ENCODE peak calls at places on chromosomes 7 and 10, in six cellular contexts. C, K, Q, X, J and I are unnamed samples.

GRCh38 chr7:150413640-150414081 is 34.5 kb downstream of the ZNF775 start:
- DNase-seq in C (no peak), K (no peak), Q (no peak), X (no peak), J (no peak), I (peak; percentile 12)

GRCh38 chr10:102113956-102114857 is 6.0 kb downstream of the LDB1 start:
- DNase-seq in C (no peak), K (peak; percentile 64), Q (peak; percentile 26), X (peak; percentile 73), J (peak; percentile 35), I (no peak)

GRCh38 chr7:29306276-29307036 is 111.9 kb downstream of the CHN2 start:
- DNase-seq in C (no peak), K (no peak), Q (no peak), X (no peak), J (no peak), I (no peak)

GRCh38 chr10:84262190-84262956 is 17.5 kb downstream of the RGR start:
- DNase-seq in C (no peak), K (no peak), Q (no peak), X (no peak), J (no peak), I (no peak)

GRCh38 chr10:131246775-131247174 is 64.7 kb downstream of the TCERG1L start:
- DNase-seq in C (no peak), K (no peak), Q (no peak), X (no peak), J (no peak), I (no peak)

GRCh38 chr7:149773446-149774236 is at the start of gene ZNF467:
- DNase-seq in C (no peak), K (peak; percentile 75), Q (peak; percentile 88), X (peak; percentile 52), J (peak; percentile 83), I (no peak)

GRCh38 chr10:31687545-31688482 is 240.8 kb downstream of the ARHGAP12 start:
- DNase-seq in C (no peak), K (no peak), Q (no peak), X (no peak), J (no peak), I (no peak)

GRCh38 chr7:135981958-135982646 is 4.9 kb upstream of the MTPN start:
- DNase-seq in C (no peak), K (no peak), Q (no peak), X (no peak), J (no peak), I (no peak)

GRCh38 chr7:158564648-158565005 is 23.0 kb downstream of the PTPRN2 start:
- DNase-seq in C (no peak), K (no peak), Q (no peak), X (no peak), J (no peak), I (no peak)

GRCh38 chr10:93873427-93874115 is 20.2 kb upstream of the SLC35G1 start:
- DNase-seq in C (no peak), K (peak; percentile 32), Q (no peak), X (no peak), J (no peak), I (peak; percentile 59)

GRCh38 chr10:97320480-97321031 is 1.5 kb downstream of the FRAT1 start:
- DNase-seq in C (no peak), K (no peak), Q (peak; percentile 45), X (no peak), J (peak; percentile 22), I (no peak)

GRCh38 chr7:141430426-141431142 is 120.6 kb upstream of the AGK start:
- DNase-seq in C (no peak), K (no peak), Q (peak; percentile 27), X (peak; percentile 31), J (no peak), I (no peak)

DNA sequence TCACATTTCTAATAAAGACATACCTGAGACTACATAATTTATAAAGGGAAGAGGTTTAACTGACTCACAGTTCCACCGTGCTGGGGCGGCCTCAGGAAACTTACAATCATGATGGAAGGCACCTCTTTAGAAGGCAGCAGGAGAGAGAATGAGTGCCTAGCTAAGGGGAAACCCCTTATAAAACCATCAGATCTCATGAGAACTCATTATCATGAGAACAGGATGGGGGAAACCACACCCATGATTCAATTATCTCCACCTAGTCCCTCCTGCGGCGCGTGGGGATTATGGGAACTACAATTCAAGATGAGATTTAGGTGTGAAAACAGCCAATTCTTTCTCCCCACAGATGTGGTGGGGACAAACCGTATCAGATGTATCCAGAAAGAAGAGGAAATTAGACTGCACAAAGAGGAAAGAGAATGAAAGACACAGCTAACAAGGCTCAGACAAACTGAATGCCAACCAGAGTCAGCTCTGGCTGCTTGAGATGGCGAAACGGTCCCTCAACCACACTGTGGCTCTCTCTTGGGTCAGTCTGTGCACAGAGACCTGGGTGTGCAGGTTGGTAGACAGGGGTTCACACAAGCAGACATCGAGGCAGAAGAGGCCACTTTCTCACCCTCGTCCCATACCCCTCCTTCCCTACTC is 375.6 kb downstream of the SFMBT2 start:
- DNase-seq in C (no peak), K (no peak), Q (no peak), X (no peak), J (no peak), I (no peak)
- TF ChIP-seq CTCF in C (no peak), K (no peak), Q (no peak), X (no peak), J (no peak), I (no peak)

DNA sequence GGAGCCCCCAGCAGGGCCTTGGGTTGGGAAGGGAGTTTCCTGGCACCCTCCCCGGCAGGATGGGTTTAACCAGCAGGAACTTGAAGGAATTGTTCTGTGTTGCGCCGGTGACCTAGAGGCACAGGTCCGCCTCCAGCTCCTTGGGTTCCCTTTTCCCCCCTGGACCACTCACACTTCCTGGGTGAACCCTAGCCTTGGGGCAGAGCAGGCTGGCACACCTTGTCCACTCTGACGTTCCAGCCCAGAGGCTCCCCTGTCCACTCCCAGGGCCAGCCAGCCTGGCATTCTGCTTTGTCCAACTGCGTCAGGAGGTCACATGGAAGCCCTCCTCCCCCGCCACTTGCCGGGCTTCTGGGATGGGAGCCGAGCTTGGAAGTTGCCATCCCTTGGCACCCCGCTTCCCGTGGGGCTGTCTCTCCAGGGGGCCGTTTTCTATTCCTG is 25.8 kb downstream of the TMEM120A start:
- DNase-seq in C (no peak), K (no peak), Q (no peak), X (no peak), J (peak; percentile 32), I (no peak)
- H3K4me1 ChIP-seq in C (no peaks in the 10 kb centered on the region), K (peaks cover 9% of the 10 kb centered on the region), Q (peaks cover 1% of the 10 kb centered on the region), X (peaks cover 28% of the 10 kb centered on the region), J (peaks cover 89% of the 10 kb centered on the region), I (peaks cover 11% of the 10 kb centered on the region)

DNA sequence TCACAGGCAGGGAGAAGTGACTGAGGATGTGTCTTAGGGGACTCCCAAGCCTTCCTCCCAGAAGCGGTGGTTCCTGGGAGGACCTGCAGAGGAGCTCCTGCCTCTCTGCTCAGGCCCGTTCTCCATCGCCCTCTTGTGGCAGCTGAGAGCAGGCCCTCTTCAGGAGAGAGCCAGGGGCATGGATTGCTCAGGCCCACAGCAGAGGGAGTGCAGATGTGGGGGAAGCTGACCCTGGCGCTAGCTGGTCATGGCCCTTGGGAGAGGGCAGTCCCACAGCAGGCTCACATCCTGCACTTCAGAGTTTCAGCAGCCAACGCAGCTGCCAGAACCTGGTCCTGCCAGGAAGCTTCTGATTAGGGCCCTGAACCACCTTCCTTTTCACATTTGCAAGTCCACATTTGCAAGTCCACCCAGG is 94.8 kb upstream of the TARP start:
- DNase-seq in C (peak; percentile 32), K (peak; percentile 83), Q (peak; percentile 68), X (peak; percentile 82), J (peak; percentile 56), I (peak; percentile 30)
- TF ChIP-seq CTCF in C (peak; percentile 68), K (peak; percentile 51), Q (peak; percentile 17), X (peak; percentile 69), J (peak; percentile 67), I (peak; percentile 52)

GRCh38 chr7:139034336-139034735 is 1.5 kb downstream of the ZC3HAV1L start:
- DNase-seq in C (no peak), K (no peak), Q (no peak), X (no peak), J (no peak), I (no peak)
- H3K4me1 ChIP-seq in C (peaks cover 8% of the 10 kb centered on the region), K (peaks cover 8% of the 10 kb centered on the region), Q (peaks cover 10% of the 10 kb centered on the region), X (no peaks in the 10 kb centered on the region), J (peaks cover 21% of the 10 kb centered on the region), I (peaks cover 12% of the 10 kb centered on the region)

GRCh38 chr7:18570890-18571478 is 75.4 kb downstream of the HDAC9 start:
- DNase-seq in C (no peak), K (peak; percentile 40), Q (no peak), X (peak; percentile 21), J (no peak), I (peak; percentile 29)
- TF ChIP-seq CTCF in C (peak; percentile 80), K (peak; percentile 61), Q (peak; percentile 6), X (peak; percentile 56), J (peak; percentile 43), I (peak; percentile 52)

GRCh38 chr7:17940302-17941170 is at the start of gene SNX13:
- DNase-seq in C (peak; percentile 65), K (peak; percentile 97), Q (peak; percentile 92), X (peak; percentile 98), J (peak; percentile 94), I (peak; percentile 83)

GRCh38 chr7:17939670-17940301 is 508 bp downstream of the SNX13 start:
- DNase-seq in C (peak; percentile 17), K (peak; percentile 58), Q (peak; percentile 66), X (peak; percentile 53), J (peak; percentile 38), I (no peak)

GRCh38 chr7:17941171-17941490 is 837 bp upstream of the SNX13 start:
- DNase-seq in C (no peak), K (peak; percentile 40), Q (no peak), X (no peak), J (no peak), I (no peak)

GRCh38 chr7:17937506-17938115 is 2.7 kb downstream of the SNX13 start:
- DNase-seq in C (peak; percentile 12), K (no peak), Q (no peak), X (no peak), J (no peak), I (peak; percentile 12)

GRCh38 chr7:17939111-17939669 is 1.1 kb downstream of the SNX13 start:
- DNase-seq in C (peak; percentile 37), K (peak; percentile 11), Q (no peak), X (no peak), J (no peak), I (peak; percentile 41)
- H3K4me1 ChIP-seq in C (peaks cover 25% of the 10 kb centered on the region), K (peaks cover 15% of the 10 kb centered on the region), Q (peaks cover 17% of the 10 kb centered on the region), X (peaks cover 20% of the 10 kb centered on the region), J (peaks cover 59% of the 10 kb centered on the region), I (peaks cover 7% of the 10 kb centered on the region)